ENCODE peak calls at places on chromosomes 11 and 22, in nine cellular contexts. W, B, N, U, Q, D, A, R and H are unnamed samples.

GRCh38 chr11:44711113-44711512 is 15.6 kb upstream of the TSPAN18 start:
- DNase-seq in R (no peak), A (no peak), B (no peak), D (no peak), W (no peak), U (peak), Q (no peak), N (no peak), H (no peak)

GRCh38 chr11:1515082-1516060 is 28.8 kb upstream of the MOB2 start:
- DNase-seq in B (peak), W (peak), D (peak), R (peak), U (peak), Q (no peak), N (peak), A (peak), H (peak)

GRCh38 chr22:50221410-50222300 is 20.8 kb downstream of the SELENOO start:
- DNase-seq in N (no peak), U (no peak), A (no peak), B (no peak), Q (no peak), W (no peak), D (no peak), R (no peak), H (no peak)

GRCh38 chr11:8613036-8613435 is 19.0 kb upstream of the STK33 start:
- DNase-seq in A (no peak), Q (no peak), N (peak), U (no peak), B (no peak), R (no peak), D (no peak), W (no peak), H (no peak)

GRCh38 chr11:1054143-1055108 is 17.9 kb upstream of the MUC6 start:
- DNase-seq in R (no peak), N (peak), B (no peak), U (no peak), A (no peak), Q (no peak), D (no peak), W (peak), H (peak)

GRCh38 chr11:34415538-34415937 is 23.2 kb upstream of the CAT start:
- DNase-seq in A (no peak), W (no peak), Q (no peak), U (no peak), D (no peak), R (no peak), B (no peak), N (no peak), H (no peak)

GRCh38 chr11:362642-363442 is 6.5 kb upstream of the B4GALNT4 start:
- DNase-seq in D (no peak), W (no peak), A (no peak), R (no peak), B (no peak), Q (no peak), U (no peak), N (no peak), H (no peak)

GRCh38 chr11:130916238-130916855 is at the start of gene SNX19:
- DNase-seq in N (peak), A (peak), B (peak), U (peak), Q (peak), R (peak), D (peak), W (peak), H (peak)

GRCh38 chr22:19791243-19791642 is 30.7 kb downstream of the TBX1 start:
- DNase-seq in R (no peak), U (no peak), B (no peak), D (no peak), A (no peak), W (no peak), N (no peak), Q (no peak), H (no peak)

GRCh38 chr11:66882540-66882939 is 25.7 kb downstream of the LRFN4 start:
- DNase-seq in R (no peak), A (no peak), Q (no peak), U (no peak), N (no peak), B (no peak), W (no peak), D (no peak), H (no peak)

GRCh38 chr11:115215694-115216615 is 288.3 kb downstream of the CADM1 start:
- DNase-seq in B (no peak), D (peak), W (no peak), A (no peak), U (no peak), N (no peak), Q (no peak), R (no peak), H (no peak)

GRCh38 chr11:574632-575323 is 1.5 kb upstream of the PHRF1 start:
- DNase-seq in U (no peak), W (no peak), R (no peak), B (no peak), D (no peak), N (no peak), A (no peak), Q (no peak), H (no peak)

GRCh38 chr22:24592144-24592845 is 578 bp downstream of the LRRC75B start:
- DNase-seq in A (no peak), W (peak), R (no peak), N (peak), D (peak), U (peak), B (no peak), Q (no peak), H (peak)

GRCh38 chr22:48188211-48188845 is 1425.9 kb downstream of the TBC1D22A start:
- DNase-seq in R (no peak), W (no peak), A (no peak), U (no peak), D (no peak), N (no peak), Q (no peak), B (no peak), H (no peak)

GRCh38 chr11:17386331-17387084 is 2.0 kb downstream of the KCNJ11 start:
- DNase-seq in Q (no peak), W (peak), A (no peak), N (peak), B (peak), R (no peak), D (peak), U (no peak), H (peak)

GRCh38 chr11:33722579-33723234 is 13.5 kb downstream of the CD59 start:
- DNase-seq in Q (peak), B (no peak), R (no peak), W (no peak), N (peak), D (peak), A (no peak), U (no peak), H (peak)

GRCh38 chr22:21624120-21624879 is 5.5 kb downstream of the YDJC start:
- DNase-seq in N (peak), U (no peak), Q (no peak), D (no peak), W (no peak), B (peak), R (no peak), A (no peak), H (no peak)

GRCh38 chr22:21622624-21623401 is 7.0 kb downstream of the YDJC start:
- DNase-seq in B (no peak), A (no peak), W (no peak), D (no peak), R (no peak), Q (no peak), N (no peak), U (no peak), H (no peak)

GRCh38 chr22:21624880-21625791 is 4.7 kb downstream of the YDJC start:
- DNase-seq in B (no peak), W (no peak), A (no peak), N (no peak), R (no peak), D (no peak), U (no peak), Q (no peak), H (no peak)

GRCh38 chr22:21621891-21622623 is 7.8 kb downstream of the YDJC start:
- DNase-seq in R (no peak), D (no peak), B (no peak), N (no peak), W (no peak), U (no peak), Q (no peak), A (no peak), H (peak)

DNA sequence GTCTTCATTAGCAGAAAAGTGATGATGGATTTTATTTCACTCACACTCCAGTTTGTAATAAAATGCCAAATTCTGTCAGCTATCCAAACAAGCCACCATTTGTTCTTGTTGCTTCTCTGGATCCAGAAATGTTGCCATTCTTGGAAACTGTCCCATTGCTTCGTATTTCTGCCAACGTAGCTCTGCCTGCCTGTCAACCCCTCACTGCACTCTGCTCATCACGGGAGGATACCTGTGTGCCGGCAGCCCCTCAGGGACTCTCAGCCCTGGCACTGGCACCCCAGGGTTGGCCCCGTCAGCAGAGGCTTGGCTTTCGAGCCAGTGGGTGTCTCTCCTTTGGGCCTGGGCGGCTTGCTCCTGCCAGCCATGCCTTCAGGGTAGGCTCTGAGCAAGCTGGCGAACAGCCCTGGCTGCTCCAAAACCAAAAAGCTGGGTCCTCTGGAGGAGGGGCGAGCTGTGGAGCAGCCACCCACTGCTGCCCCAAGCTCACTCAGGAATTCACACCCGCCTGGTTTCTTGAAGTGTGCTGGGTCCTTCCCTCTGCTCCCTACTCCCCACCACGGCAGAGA is 6.3 kb downstream of the YDJC start:
- DNase-seq in R (no peak), W (no peak), A (no peak), D (no peak), Q (no peak), U (no peak), N (no peak), B (no peak), H (no peak)
- H3K4me3 ChIP-seq in R (no peak), W (no peak), A (no peak), D (no peak), Q (no peak), U (no peak), N (no peak), B (no peak), H (no peak)

GRCh38 chr11:3203221-3204043 is 15.2 kb downstream of the MRGPRG start:
- DNase-seq in D (no peak), N (peak), W (peak), Q (no peak), A (no peak), B (peak), R (no peak), U (peak), H (no peak)

GRCh38 chr11:3206922-3207204 is 11.8 kb downstream of the MRGPRG start:
- DNase-seq in N (no peak), U (no peak), A (no peak), W (no peak), D (no peak), R (no peak), Q (no peak), B (no peak), H (no peak)

GRCh38 chr11:3206128-3206921 is 12.3 kb downstream of the MRGPRG start:
- DNase-seq in B (peak), W (no peak), N (no peak), U (no peak), R (no peak), Q (no peak), D (no peak), A (no peak), H (no peak)

GRCh38 chr11:3204141-3205015 is 14.2 kb downstream of the MRGPRG start:
- DNase-seq in W (peak), U (no peak), A (no peak), N (no peak), R (no peak), Q (no peak), B (peak), D (no peak), H (no peak)

DNA sequence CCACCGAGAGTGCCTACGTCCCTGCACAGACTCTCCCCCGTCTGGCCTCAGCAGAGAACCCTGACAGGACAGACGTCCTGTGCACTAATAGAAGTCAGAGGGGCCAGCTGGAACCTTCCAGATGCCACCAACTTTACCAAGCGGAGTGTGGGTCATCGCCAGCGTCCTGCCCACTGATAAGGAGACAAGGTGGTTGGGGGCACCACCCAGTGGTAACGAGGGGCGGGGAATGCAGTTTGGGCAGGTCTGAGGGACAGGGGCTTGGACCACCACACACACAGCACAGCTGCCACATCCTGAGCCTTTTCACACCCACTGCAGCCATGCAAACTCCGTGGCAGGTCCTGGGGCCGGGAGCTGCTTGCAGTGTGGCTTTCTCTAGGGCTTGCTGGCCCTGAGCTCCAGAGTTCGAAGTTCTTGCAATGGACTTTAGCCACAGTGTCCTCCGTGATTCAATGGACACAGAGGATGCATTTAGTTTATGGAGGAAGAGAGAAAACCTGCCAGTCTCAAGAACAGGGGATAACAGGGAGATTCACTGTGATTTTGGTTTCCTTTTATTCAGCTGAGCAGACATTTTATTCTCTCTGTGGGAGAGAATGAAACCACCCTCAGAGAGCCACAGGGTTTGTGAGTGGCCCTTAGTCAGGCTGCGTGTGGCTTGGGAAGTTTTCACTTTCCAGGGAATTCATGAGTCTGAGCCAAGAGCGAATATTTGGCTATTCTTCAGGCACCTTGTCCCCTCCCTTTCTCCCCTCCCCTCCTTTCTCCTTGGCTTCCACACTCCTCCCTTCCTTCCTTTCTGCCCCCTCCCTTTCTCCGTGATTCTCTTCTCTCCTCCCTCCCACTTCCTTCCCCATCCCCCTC is 13.1 kb downstream of the MRGPRG start:
- DNase-seq in R (no peak), Q (no peak), D (no peak), U (no peak), N (peak), A (no peak), W (no peak), B (peak), H (no peak)
- H3K4me3 ChIP-seq in R (no peak), Q (no peak), D (no peak), U (no peak), N (no peak), A (no peak), W (no peak), B (no peak), H (no peak)

DNA sequence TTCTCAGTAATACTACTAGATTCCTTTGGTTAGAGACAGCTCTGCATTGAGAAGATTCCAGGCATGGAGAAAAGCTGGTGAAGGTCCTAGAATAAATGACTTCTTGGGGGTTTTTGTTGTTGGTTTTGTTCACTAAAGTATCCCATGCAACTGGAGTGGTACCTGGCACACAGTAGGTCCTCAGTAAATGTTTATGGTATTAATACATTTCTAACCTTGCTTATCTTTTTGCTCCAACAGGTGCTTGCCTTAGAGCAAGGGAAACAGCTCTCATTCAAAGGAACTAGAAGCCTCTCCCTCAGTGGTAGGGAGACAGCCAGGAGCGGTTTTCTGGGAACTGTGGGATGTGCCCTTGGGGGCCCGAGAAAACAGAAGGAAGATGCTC is 1.8 kb downstream of the TMEM138 start:
- DNase-seq in W (no peak), B (no peak), Q (no peak), R (no peak), A (no peak), D (no peak), N (no peak), U (no peak), H (no peak)
- H3K4me3 ChIP-seq in W (no peak), B (no peak), Q (peak), R (no peak), A (no peak), D (no peak), N (no peak), U (no peak), H (no peak)

GRCh38 chr11:11998091-11998781 is 10.2 kb downstream of the DKK3 start:
- DNase-seq in Q (peak), R (peak), B (no peak), U (no peak), D (peak), W (no peak), A (peak), N (peak), H (peak)
- H3K4me3 ChIP-seq in Q (no peak), R (peak), B (no peak), U (no peak), D (no peak), W (no peak), A (peak), N (no peak), H (peak)

DNA sequence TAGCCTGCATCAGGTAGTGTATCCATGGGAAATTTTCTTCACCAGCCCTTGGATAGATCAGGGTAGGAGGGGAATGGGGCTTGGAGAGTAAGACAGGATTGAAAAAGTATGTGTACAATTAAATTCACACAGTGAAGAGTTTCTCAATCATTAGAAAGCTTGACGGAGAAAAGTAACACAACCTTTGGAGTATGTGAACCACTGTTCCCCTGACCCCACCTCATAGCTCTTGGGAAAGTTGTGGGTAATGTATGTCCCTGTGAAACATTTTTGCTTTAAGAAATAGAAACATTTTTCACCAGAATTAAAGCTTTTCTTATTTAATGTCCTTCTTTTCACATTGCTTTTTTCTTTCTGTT is 297 bp upstream of the CASP1 start:
- DNase-seq in D (no peak), Q (no peak), W (no peak), N (no peak), U (no peak), A (no peak), R (no peak), B (no peak), H (no peak)
- H3K4me3 ChIP-seq in D (peak), Q (peak), W (peak), N (no peak), U (no peak), A (no peak), R (peak), B (peak), H (peak)

GRCh38 chr11:62542750-62543567 is 3.6 kb downstream of the AHNAK start:
- DNase-seq in D (peak), W (peak), A (no peak), U (peak), R (no peak), N (peak), B (peak), Q (peak), H (peak)
- H3K4me3 ChIP-seq in D (peak), W (peak), A (peak), U (peak), R (peak), N (no peak), B (peak), Q (peak), H (peak)

GRCh38 chr11:10693509-10694071 is at the start of gene IRAG1:
- DNase-seq in R (peak), U (no peak), Q (no peak), W (peak), D (no peak), A (peak), N (peak), B (peak), H (peak)
- H3K4me3 ChIP-seq in R (peak), U (no peak), Q (no peak), W (peak), D (no peak), A (peak), N (no peak), B (peak), H (peak)